ENCODE peak calls at places on chromosomes 2 and 18, in nine cellular contexts. E is CD4-positive, CD25-positive, alpha-beta regulatory T cell; G is sigmoid colon; F is left ventricle myocardium inferior; H is IMR-90; B is mesenchymal stem cell; C is K562; D is adrenal gland; V is CD8-positive, alpha-beta memory T cell. N is an unnamed sample. For H3K4me1, the result is how much of the 10 kb centered on the place peaks cover.

GRCh38 chr2:165874445-165875039 is 79.0 kb downstream of the TTC21B start:
- DNase-seq in E (peak), D (no peak), G (no peak), V (no peak), H (peak), B (peak), F (no peak), C (peak), N (no peak)

GRCh38 chr2:72923833-72924352 is 6.6 kb downstream of the EMX1 start:
- DNase-seq in E (no peak), F (no peak), H (no peak), B (no peak), G (peak), D (no peak), C (no peak), V (no peak), N (peak)

GRCh38 chr18:44679912-44680270 is 797 bp upstream of the SETBP1 start:
- DNase-seq in V (peak), C (no peak), G (peak), F (peak), B (peak), D (peak), H (peak), E (no peak), N (peak)

GRCh38 chr2:63589148-63589972 is 597 bp downstream of the MDH1 start:
- DNase-seq in F (no peak), C (peak), E (peak), B (peak), V (no peak), H (no peak), D (peak), G (no peak), N (no peak)

GRCh38 chr2:136796339-136796738 is 31.0 kb downstream of the THSD7B start:
- DNase-seq in C (no peak), F (no peak), H (no peak), D (no peak), V (no peak), E (no peak), G (no peak), B (no peak), N (no peak)

GRCh38 chr2:239178484-239178883 is 222.3 kb downstream of the HDAC4 start:
- DNase-seq in H (no peak), C (no peak), E (no peak), D (peak), G (peak), F (peak), B (no peak), V (no peak), N (no peak)

GRCh38 chr2:38159621-38160020 is 83.7 kb upstream of the CYP1B1 start:
- DNase-seq in B (no peak), F (no peak), H (no peak), E (no peak), V (no peak), G (no peak), C (no peak), D (no peak), N (no peak)

GRCh38 chr2:213105212-213105611 is 46.2 kb downstream of the IKZF2 start:
- DNase-seq in D (no peak), E (no peak), B (no peak), F (no peak), V (no peak), H (no peak), G (no peak), C (no peak), N (no peak)

GRCh38 chr2:20917724-20918572 is 95.0 kb upstream of the LDAH start:
- DNase-seq in C (no peak), H (peak), B (no peak), E (no peak), D (no peak), V (no peak), G (no peak), F (no peak), N (no peak)

GRCh38 chr2:9166579-9167392 is 39.8 kb upstream of the ASAP2 start:
- DNase-seq in B (peak), F (no peak), E (no peak), D (no peak), G (no peak), C (no peak), H (peak), V (no peak), N (no peak)

GRCh38 chr2:38281095-38281742 is 95.9 kb downstream of the ATL2 start:
- DNase-seq in E (no peak), D (no peak), H (no peak), V (no peak), C (no peak), G (no peak), B (no peak), F (no peak), N (no peak)

GRCh38 chr2:201883559-201883958 is 77.2 kb downstream of the CDK15 start:
- DNase-seq in F (peak), B (no peak), H (no peak), E (no peak), G (no peak), C (no peak), D (peak), V (no peak), N (no peak)

GRCh38 chr2:147327636-147328035 is 517.2 kb upstream of the ACVR2A start:
- DNase-seq in B (no peak), H (no peak), C (no peak), V (no peak), G (no peak), F (no peak), D (no peak), E (no peak), N (no peak)

GRCh38 chr2:27753744-27754588 is 17.6 kb upstream of the MRPL33 start:
- DNase-seq in G (peak), C (peak), D (peak), F (peak), B (peak), H (peak), E (peak), V (peak), N (peak)

GRCh38 chr2:235679471-235679870 is 185.6 kb downstream of the AGAP1 start:
- DNase-seq in G (peak), H (no peak), F (no peak), V (no peak), E (no peak), D (no peak), B (no peak), C (no peak), N (no peak)

GRCh38 chr2:208373460-208374089 is 33.0 kb upstream of the PTH2R start:
- DNase-seq in G (no peak), F (no peak), B (peak), D (peak), E (no peak), V (peak), H (peak), C (peak), N (no peak)

GRCh38 chr2:171531836-171532450 is 9.7 kb downstream of the CYBRD1 start:
- DNase-seq in D (no peak), H (peak), F (no peak), E (no peak), B (peak), C (no peak), V (no peak), G (no peak), N (no peak)

GRCh38 chr2:42171396-42171971 is 2.3 kb downstream of the EML4 start:
- DNase-seq in F (no peak), E (peak), H (peak), B (peak), G (no peak), V (no peak), C (no peak), D (no peak), N (no peak)

GRCh38 chr2:218582085-218582484 is 13.4 kb downstream of the CNOT9 start:
- DNase-seq in E (no peak), H (peak), D (no peak), G (no peak), V (no peak), B (peak), C (no peak), F (no peak), N (no peak)

GRCh38 chr2:32264422-32265149 is at the start of gene NLRC4:
- DNase-seq in H (no peak), B (no peak), G (no peak), V (no peak), F (no peak), C (no peak), D (no peak), E (no peak), N (no peak)

GRCh38 chr18:3806656-3807055 is 356.7 kb downstream of the TGIF1 start:
- DNase-seq in D (no peak), H (no peak), C (no peak), F (no peak), G (no peak), B (no peak), V (no peak), E (no peak), N (no peak)

GRCh38 chr2:169172076-169172735 is 102.8 kb downstream of the DHRS9 start:
- DNase-seq in V (no peak), D (no peak), E (no peak), B (no peak), H (no peak), F (no peak), G (no peak), C (no peak), N (no peak)

GRCh38 chr18:41532344-41533086 is 422.5 kb upstream of the PIK3C3 start:
- DNase-seq in E (no peak), C (no peak), V (no peak), F (no peak), B (peak), H (peak), D (no peak), G (no peak), N (peak)

GRCh38 chr2:18791172-18791797 is 201.9 kb upstream of the NT5C1B start:
- DNase-seq in F (no peak), H (peak), V (no peak), C (no peak), E (no peak), G (peak), B (peak), D (no peak), N (no peak)

GRCh38 chr18:36692331-36692730 is 136.5 kb downstream of the TPGS2 start:
- DNase-seq in B (no peak), H (peak), V (no peak), G (no peak), F (no peak), D (no peak), E (no peak), C (no peak), N (no peak)

GRCh38 chr18:57772387-57772799 is 30.7 kb downstream of the ATP8B1 start:
- DNase-seq in E (no peak), C (no peak), F (no peak), G (no peak), V (no peak), B (no peak), H (no peak), D (no peak), N (peak)

GRCh38 chr2:143514413-143514812 is 385.2 kb downstream of the ARHGAP15 start:
- DNase-seq in H (peak), V (no peak), B (no peak), G (no peak), C (no peak), D (no peak), E (no peak), F (no peak), N (no peak)

GRCh38 chr2:150013011-150013410 is 425.4 kb upstream of the MMADHC start:
- DNase-seq in D (no peak), E (no peak), V (no peak), G (no peak), H (peak), B (peak), C (no peak), F (no peak), N (no peak)

GRCh38 chr2:112916145-112916571 is 5.2 kb downstream of the IL37 start:
- DNase-seq in F (no peak), B (no peak), G (no peak), H (no peak), C (no peak), D (no peak), V (no peak), E (no peak), N (no peak)

GRCh38 chr18:45169610-45170009 is 445.7 kb upstream of the SLC14A2 start:
- DNase-seq in C (no peak), H (peak), D (peak), E (no peak), G (peak), V (no peak), B (peak), F (no peak), N (no peak)

GRCh38 chr18:46343940-46344372 is 239.8 kb downstream of the HAUS1 start:
- DNase-seq in C (peak), G (peak), E (peak), F (peak), D (no peak), H (no peak), V (peak), B (no peak), N (no peak)

GRCh38 chr2:134391751-134392160 is 137.9 kb downstream of the MGAT5 start:
- DNase-seq in E (no peak), G (no peak), H (peak), B (no peak), F (no peak), V (no peak), D (no peak), C (no peak), N (no peak)

DNA sequence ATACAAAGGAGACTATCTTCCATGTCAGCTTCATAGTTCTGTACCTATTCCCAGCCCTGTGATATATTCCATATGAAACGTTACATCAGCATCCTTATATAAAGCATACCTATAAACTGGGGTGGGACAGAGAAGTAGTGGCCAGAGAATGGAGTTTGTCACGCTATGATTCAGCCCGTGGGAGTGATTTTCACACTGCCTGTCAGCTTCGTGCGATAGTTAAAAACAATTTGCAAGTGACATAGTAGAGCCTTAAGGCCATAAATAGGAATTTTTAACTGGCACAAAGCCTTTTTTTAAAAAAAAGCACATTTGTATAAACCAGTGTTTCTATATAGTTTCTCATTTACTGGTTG is 30.2 kb downstream of the PKP4 start:
- DNase-seq in H (peak), D (no peak), V (no peak), C (no peak), B (peak), E (no peak), G (no peak), F (no peak), N (no peak)
- H3K4me1 ChIP-seq in H (under half), D (under half), V (under half), C (under half), B (under half), E (under half), G (under half), F (half or more), N (under half)

GRCh38 chr18:77114070-77114563 is 18.5 kb downstream of the MBP start:
- DNase-seq in G (no peak), B (no peak), E (no peak), D (no peak), V (no peak), F (no peak), C (no peak), H (no peak), N (no peak)
- H3K4me3 ChIP-seq in G (no peak), B (no peak), E (no peak), D (no peak), V (no peak), F (peak), C (no peak), H (no peak), N (no peak)

DNA sequence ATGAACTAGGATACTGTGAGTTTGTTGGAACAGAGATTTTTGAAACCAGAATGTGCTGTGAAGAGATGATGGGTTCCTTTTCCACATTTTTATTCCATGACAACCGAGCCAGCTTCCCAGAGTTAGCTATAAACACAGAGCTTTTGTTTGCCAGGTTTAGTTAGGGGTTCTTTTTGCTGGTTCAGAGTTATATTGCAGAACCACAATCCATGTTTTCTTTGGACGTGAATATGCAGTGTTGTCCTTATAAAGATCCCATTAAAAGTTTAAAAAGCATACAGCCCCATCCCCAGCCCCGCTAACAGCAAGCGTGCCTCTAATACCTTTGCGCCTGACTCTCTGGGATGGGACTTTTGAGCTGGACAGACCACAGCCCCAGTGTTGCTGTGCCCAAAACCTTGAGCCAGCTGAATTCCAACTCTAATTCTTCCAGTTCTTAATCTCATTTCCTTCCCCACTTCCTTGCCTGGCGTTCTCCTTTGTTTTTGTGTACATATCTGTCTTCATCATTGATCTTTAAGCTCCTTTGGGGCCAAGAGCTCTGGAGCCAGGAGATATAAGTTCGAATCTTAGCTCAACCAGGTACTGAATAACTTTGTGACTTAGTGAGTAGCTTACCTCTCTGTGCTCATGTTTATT is 72.3 kb downstream of the SPATS2L start:
- DNase-seq in D (no peak), H (peak), F (no peak), C (no peak), V (no peak), E (no peak), B (peak), G (no peak), N (no peak)
- H3K4me1 ChIP-seq in D (half or more), H (under half), F (half or more), C (under half), V (under half), E (half or more), B (under half), G (half or more), N (half or more)

GRCh38 chr2:11830708-11831301 is 84.4 kb downstream of the LPIN1 start:
- DNase-seq in G (no peak), V (no peak), B (no peak), E (no peak), F (no peak), H (no peak), D (no peak), C (no peak), N (no peak)
- H3K4me3 ChIP-seq in G (peak), V (peak), B (no peak), E (peak), F (peak), H (peak), D (peak), C (peak), N (no peak)

GRCh38 chr18:35043207-35043606 is 2.0 kb downstream of the MAPRE2 start:
- DNase-seq in F (no peak), D (no peak), C (no peak), G (no peak), E (no peak), B (no peak), H (no peak), V (no peak), N (no peak)
- H3K4me1 ChIP-seq in F (half or more), D (half or more), C (under half), G (under half), E (half or more), B (under half), H (under half), V (half or more), N (under half)

GRCh38 chr2:47373747-47374146 is 29.2 kb upstream of the MSH2 start:
- DNase-seq in D (no peak), G (no peak), C (peak), H (no peak), E (no peak), V (no peak), B (no peak), F (no peak), N (peak)
- H3K4me3 ChIP-seq in D (no peak), G (no peak), C (no peak), H (no peak), E (no peak), V (no peak), B (no peak), F (no peak), N (no peak)

GRCh38 chr2:161165811-161166210 is 5.6 kb downstream of the TANK start:
- DNase-seq in V (no peak), E (no peak), C (no peak), B (peak), F (no peak), D (no peak), H (peak), G (no peak), N (no peak)
- H3K4me1 ChIP-seq in V (half or more), E (half or more), C (under half), B (under half), F (half or more), D (half or more), H (under half), G (half or more), N (under half)

GRCh38 chr2:16182841-16183240 is 242.5 kb downstream of the MYCN start:
- DNase-seq in E (no peak), B (no peak), C (no peak), D (no peak), F (no peak), G (no peak), V (no peak), H (no peak), N (no peak)

GRCh38 chr2:16181062-16181740 is 240.9 kb downstream of the MYCN start:
- DNase-seq in C (no peak), G (no peak), E (no peak), B (no peak), D (no peak), F (no peak), V (no peak), H (no peak), N (no peak)

GRCh38 chr2:16183345-16183744 is 243.0 kb downstream of the MYCN start:
- DNase-seq in H (no peak), F (no peak), B (no peak), C (no peak), E (no peak), D (no peak), V (no peak), G (no peak), N (no peak)

GRCh38 chr2:16180631-16181030 is 240.3 kb downstream of the MYCN start:
- DNase-seq in G (no peak), F (no peak), B (no peak), D (no peak), C (no peak), H (no peak), E (no peak), V (no peak), N (no peak)

GRCh38 chr2:16181741-16182090 is 241.4 kb downstream of the MYCN start:
- DNase-seq in D (no peak), V (no peak), F (no peak), G (no peak), C (no peak), B (no peak), E (no peak), H (no peak), N (no peak)
- H3K4me3 ChIP-seq in D (no peak), V (no peak), F (no peak), G (no peak), C (no peak), B (no peak), E (no peak), H (no peak), N (no peak)